ENCODE peak calls at places on chromosomes 11 and 22, in five cellular contexts. M is activated CD4-positive, alpha-beta T cell treated with anti-CD3 and anti-CD28 coated beads for 24 hours; Z is HS-27A; B is stimulated activated effector memory CD8-positive, alpha-beta T cell treated with anti-CD3 and anti-CD28 coated beads, Interleukin-12 subunit alpha, Interleukin-12 subunit beta, amount 100 ng/mL, for 72 hours; T is endodermal cell. A is an unnamed sample.

GRCh38 chr11:11043676-11044075 is 185.8 kb upstream of the ZBED5 start:
- DNase-seq in M (no peak), Z (no peak), B (no peak), T (no peak), A (no peak)

GRCh38 chr11:68504432-68505066 is 44.0 kb downstream of the PPP6R3 start:
- DNase-seq in M (no peak), Z (no peak), B (no peak), T (no peak), A (no peak)

GRCh38 chr11:8068605-8069221 is 12.3 kb upstream of the TUB start:
- DNase-seq in M (no peak), Z (peak), B (no peak), T (peak), A (peak)

GRCh38 chr11:47393163-47394049 is 15.0 kb upstream of the SLC39A13 start:
- DNase-seq in M (no peak), Z (no peak), B (no peak), T (no peak), A (no peak)

GRCh38 chr22:26708256-26709009 is 51.0 kb downstream of the MIAT start:
- DNase-seq in M (no peak), Z (no peak), B (no peak), T (no peak), A (no peak)

GRCh38 chr11:118277312-118277711 is 13.2 kb upstream of the MPZL2 start:
- DNase-seq in M (no peak), Z (no peak), B (no peak), T (peak), A (peak)

GRCh38 chr22:44537016-44537936 is 39.2 kb upstream of the RTL6 start:
- DNase-seq in M (no peak), Z (no peak), B (no peak), T (peak), A (no peak)

GRCh38 chr11:46389450-46390330 is 1.9 kb downstream of the CHRM4 start:
- DNase-seq in M (no peak), Z (no peak), B (no peak), T (peak), A (no peak)

GRCh38 chr11:68312117-68312779 is at the start of gene LRP5:
- DNase-seq in M (no peak), Z (no peak), B (no peak), T (peak), A (no peak)

GRCh38 chr22:19844423-19845368 is 10.0 kb downstream of the GNB1L start:
- DNase-seq in M (no peak), Z (no peak), B (no peak), T (peak), A (no peak)

GRCh38 chr22:41551882-41552582 is 7.8 kb upstream of the POLR3H start:
- DNase-seq in M (no peak), Z (no peak), B (no peak), T (no peak), A (no peak)

GRCh38 chr11:88175707-88176066 is 444 bp upstream of the RAB38 start:
- DNase-seq in M (no peak), Z (no peak), B (no peak), T (peak), A (no peak)

GRCh38 chr11:92916299-92916698 is 53.2 kb upstream of the MTNR1B start:
- DNase-seq in M (no peak), Z (no peak), B (no peak), T (no peak), A (no peak)

GRCh38 chr11:74783241-74783871 is 34.7 kb downstream of the RNF169 start:
- DNase-seq in M (no peak), Z (peak), B (no peak), T (no peak), A (peak)

GRCh38 chr22:47605886-47606285 is 843.4 kb downstream of the TBC1D22A start:
- DNase-seq in M (no peak), Z (no peak), B (no peak), T (no peak), A (no peak)

GRCh38 chr11:81655351-81655750 is 1078.3 kb downstream of the FAM181B start:
- DNase-seq in M (no peak), Z (no peak), B (no peak), T (no peak), A (no peak)

GRCh38 chr11:75429902-75430691 is 2.9 kb downstream of the KLHL35 start:
- DNase-seq in M (peak), Z (peak), B (peak), T (peak), A (peak)

GRCh38 chr11:75523811-75524401 is 1.8 kb downstream of the GDPD5 start:
- DNase-seq in M (no peak), Z (no peak), B (no peak), T (no peak), A (no peak)

GRCh38 chr11:74838188-74838587 is 89.5 kb downstream of the RNF169 start:
- DNase-seq in M (no peak), Z (no peak), B (no peak), T (no peak), A (no peak)

GRCh38 chr11:66293777-66294625 is 2.3 kb downstream of the TMEM151A start:
- DNase-seq in M (no peak), Z (no peak), B (no peak), T (peak), A (no peak)

GRCh38 chr11:64759722-64760719 is at the start of gene PYGM:
- DNase-seq in M (no peak), Z (no peak), B (no peak), T (peak), A (no peak)

A was measured in kidney epithelial cell.